ENCODE peak calls at places on chromosomes 12 and 14, in ten cellular contexts. U, W, E, M, T, H, B, X, I and Z are unnamed samples.

GRCh38 chr14:77302926-77303325 is 17.8 kb downstream of the POMT2 start:
- DNase-seq in U (no peak), W (peak; percentile 51), E (peak; percentile 36), M (peak; percentile 67), T (no peak), H (no peak), B (no peak), X (no peak), I (peak; percentile 31), Z (peak; percentile 84)

GRCh38 chr12:7117670-7118069 is 8.7 kb upstream of the C1RL start:
- DNase-seq in U (no peak), W (no peak), E (no peak), M (no peak), T (no peak), H (no peak), B (no peak), X (no peak), I (no peak), Z (no peak)

GRCh38 chr12:25056486-25057130 is 107.7 kb upstream of the BCAT1 start:
- DNase-seq in U (no peak), W (no peak), E (no peak), M (no peak), T (no peak), H (no peak), B (no peak), X (no peak), I (no peak), Z (no peak)

GRCh38 chr12:115988629-115989563 is 288.6 kb downstream of the MED13L start:
- DNase-seq in U (no peak), W (no peak), E (no peak), M (no peak), T (no peak), H (no peak), B (no peak), X (no peak), I (no peak), Z (no peak)

GRCh38 chr14:98835825-98836100 is 436.2 kb downstream of the BCL11B start:
- DNase-seq in U (no peak), W (no peak), E (no peak), M (no peak), T (no peak), H (no peak), B (no peak), X (no peak), I (no peak), Z (no peak)

GRCh38 chr12:113697104-113697503 is 225.4 kb upstream of the LHX5 start:
- DNase-seq in U (no peak), W (no peak), E (no peak), M (no peak), T (no peak), H (no peak), B (no peak), X (no peak), I (no peak), Z (no peak)

GRCh38 chr12:6323340-6323994 is 13.0 kb downstream of the PLEKHG6 start:
- DNase-seq in U (peak; percentile 21), W (peak; percentile 81), E (peak; percentile 98), M (peak; percentile 89), T (peak; percentile 11), H (peak; percentile 26), B (peak; percentile 74), X (no peak), I (peak; percentile 88), Z (peak; percentile 93)

GRCh38 chr14:58832010-58832409 is 194.2 kb downstream of the DACT1 start:
- DNase-seq in U (no peak), W (no peak), E (no peak), M (no peak), T (peak; percentile 99), H (no peak), B (no peak), X (no peak), I (no peak), Z (no peak)

GRCh38 chr12:68530965-68531364 is 79.7 kb upstream of the RAP1B start:
- DNase-seq in U (no peak), W (no peak), E (peak; percentile 82), M (peak; percentile 87), T (no peak), H (no peak), B (no peak), X (no peak), I (peak; percentile 16), Z (peak; percentile 52)

GRCh38 chr14:106378191-106378590 is 851.8 kb downstream of the TMEM121 start:
- DNase-seq in U (peak; percentile 21), W (no peak), E (no peak), M (no peak), T (no peak), H (no peak), B (no peak), X (no peak), I (no peak), Z (no peak)

GRCh38 chr12:120759591-120760348 is 34.1 kb downstream of the ACADS start:
- DNase-seq in U (no peak), W (no peak), E (no peak), M (no peak), T (no peak), H (no peak), B (no peak), X (no peak), I (no peak), Z (no peak)

GRCh38 chr12:107374136-107374535 is 280.8 kb upstream of the CRY1 start:
- DNase-seq in U (no peak), W (no peak), E (no peak), M (no peak), T (no peak), H (no peak), B (no peak), X (no peak), I (no peak), Z (no peak)

GRCh38 chr14:102775855-102776760 is 1.1 kb upstream of the TRAF3 start:
- DNase-seq in U (no peak), W (no peak), E (peak; percentile 81), M (peak; percentile 48), T (no peak), H (no peak), B (no peak), X (no peak), I (peak; percentile 74), Z (peak; percentile 84)